ENCODE peak calls at places on chromosome 17, in five cellular contexts. B is OCI-LY7; W is cardiac muscle cell; R is mammary epithelial cell; Y is CD4-positive, CD25-positive, alpha-beta regulatory T cell. V is an unnamed sample.

GRCh38 chr17:63275318-63275967 is 170.7 kb downstream of the CYB561 start:
- DNase-seq in B (no peak), W (peak; percentile 96), R (peak; percentile 97), Y (no peak), V (no peak)

GRCh38 chr17:68200689-68201424 is 47.0 kb upstream of the AMZ2 start:
- DNase-seq in B (peak; percentile 87), W (peak; percentile 73), R (peak; percentile 50), Y (peak; percentile 63), V (peak; percentile 72)

GRCh38 chr17:1577657-1578428 is 15.3 kb upstream of the PITPNA start:
- DNase-seq in B (no peak), W (no peak), R (no peak), Y (no peak), V (no peak)

GRCh38 chr17:16013943-16014407 is 14.4 kb downstream of the TTC19 start:
- DNase-seq in B (no peak), W (peak; percentile 85), R (peak; percentile 70), Y (no peak), V (no peak)

GRCh38 chr17:50550661-50551432 is 3.9 kb downstream of the SPATA20 start:
- DNase-seq in B (peak; percentile 44), W (peak; percentile 94), R (no peak), Y (no peak), V (no peak)

GRCh38 chr17:77907497-77908120 is 50.9 kb upstream of the TNRC6C start:
- DNase-seq in B (no peak), W (no peak), R (no peak), Y (no peak), V (no peak)

GRCh38 chr17:50830298-50830697 is 5.1 kb upstream of the WFIKKN2 start:
- DNase-seq in B (no peak), W (peak; percentile 28), R (no peak), Y (no peak), V (no peak)

GRCh38 chr17:13160790-13161189 is 143.0 kb upstream of the ELAC2 start:
- DNase-seq in B (no peak), W (no peak), R (no peak), Y (no peak), V (no peak)

GRCh38 chr17:35160354-35161201 is 13.0 kb downstream of the UNC45B start:
- DNase-seq in B (no peak), W (no peak), R (no peak), Y (no peak), V (peak; percentile 68)

GRCh38 chr17:1561420-1562177 is 993 bp downstream of the PITPNA start:
- DNase-seq in B (peak; percentile 51), W (peak; percentile 29), R (peak; percentile 23), Y (peak; percentile 11), V (no peak)

GRCh38 chr17:8001976-8002645 is at the start of gene GUCY2D:
- DNase-seq in B (no peak), W (no peak), R (no peak), Y (no peak), V (no peak)

GRCh38 chr17:69055334-69055733 is 5.4 kb downstream of the ABCA9 start:
- DNase-seq in B (no peak), W (no peak), R (no peak), Y (no peak), V (no peak)

GRCh38 chr17:32536736-32537646 is 50.2 kb downstream of the CDK5R1 start:
- DNase-seq in B (no peak), W (peak; percentile 87), R (no peak), Y (no peak), V (no peak)

GRCh38 chr17:68462381-68463210 is 5.3 kb upstream of the WIPI1 start:
- DNase-seq in B (peak; percentile 97), W (peak; percentile 86), R (peak; percentile 82), Y (peak; percentile 59), V (peak; percentile 77)

GRCh38 chr17:73696251-73696650 is 52.0 kb upstream of the SDK2 start:
- DNase-seq in B (no peak), W (no peak), R (no peak), Y (no peak), V (no peak)

GRCh38 chr17:31584436-31585279 is 193.2 kb downstream of the RAB11FIP4 start:
- DNase-seq in B (no peak), W (no peak), R (no peak), Y (no peak), V (no peak)

GRCh38 chr17:48139948-48140347 is 32.4 kb downstream of the SNX11 start:
- DNase-seq in B (no peak), W (peak; percentile 7), R (no peak), Y (no peak), V (no peak)

GRCh38 chr17:19371259-19372003 is 6.9 kb upstream of the MAPK7 start:
- DNase-seq in B (no peak), W (no peak), R (no peak), Y (no peak), V (no peak)

GRCh38 chr17:21493993-21494392 is 117.8 kb downstream of the KCNJ12 start:
- DNase-seq in B (no peak), W (no peak), R (no peak), Y (no peak), V (no peak)

GRCh38 chr17:29572691-29573557 is 4.4 kb downstream of the TP53I13 start:
- DNase-seq in B (peak; percentile 60), W (peak; percentile 80), R (no peak), Y (no peak), V (no peak)

GRCh38 chr17:66667491-66668030 is 167.4 kb upstream of the CACNG5 start:
- DNase-seq in B (no peak), W (no peak), R (no peak), Y (peak; percentile 14), V (peak; percentile 74)

GRCh38 chr17:30969989-30970680 is 704 bp upstream of the RNF135 start:
- DNase-seq in B (no peak), W (peak; percentile 23), R (peak; percentile 67), Y (no peak), V (no peak)

GRCh38 chr17:50866261-50866949 is at the start of gene TOB1:
- DNase-seq in B (peak; percentile 95), W (peak; percentile 99), R (peak; percentile 98), Y (peak; percentile 95), V (peak; percentile 94)

GRCh38 chr17:38705523-38705802 is 390 bp downstream of the MLLT6 start:
- DNase-seq in B (peak; percentile 46), W (no peak), R (no peak), Y (no peak), V (no peak)

GRCh38 chr17:41849251-41849990 is 11.8 kb downstream of the KLHL10 start:
- DNase-seq in B (no peak), W (no peak), R (no peak), Y (no peak), V (no peak)

GRCh38 chr17:1512351-1512750 is 4.1 kb downstream of the INPP5K start:
- DNase-seq in B (no peak), W (no peak), R (peak; percentile 44), Y (no peak), V (no peak)

GRCh38 chr17:10295728-10296343 is 77.0 kb downstream of the MYH13 start:
- DNase-seq in B (peak; percentile 33), W (peak; percentile 85), R (peak; percentile 2), Y (no peak), V (no peak)

GRCh38 chr17:28427372-28427771 is 21.4 kb upstream of the SLC46A1 start:
- DNase-seq in B (no peak), W (no peak), R (no peak), Y (no peak), V (no peak)

GRCh38 chr17:69433093-69433492 is 18.6 kb downstream of the MAP2K6 start:
- DNase-seq in B (no peak), W (no peak), R (no peak), Y (no peak), V (no peak)

GRCh38 chr17:6536566-6537065 is 19.7 kb downstream of the PITPNM3 start:
- DNase-seq in B (no peak), W (no peak), R (no peak), Y (no peak), V (no peak)
- H3K27ac ChIP-seq in B (no peak overlapping the region), W (no peak overlapping the region), R (no peak overlapping the region), Y (no peak overlapping the region), V (no peak overlapping the region)

GRCh38 chr17:59160203-59161025 is 4.9 kb downstream of the PRR11 start:
- DNase-seq in B (no peak), W (no peak), R (no peak), Y (no peak), V (no peak)
- H3K4me3 ChIP-seq in B (peak overlapping the region; percentile 94), W (no peak overlapping the region), R (no peak overlapping the region), Y (peak overlapping the region; percentile 77), V (peak overlapping the region; percentile 38)

DNA sequence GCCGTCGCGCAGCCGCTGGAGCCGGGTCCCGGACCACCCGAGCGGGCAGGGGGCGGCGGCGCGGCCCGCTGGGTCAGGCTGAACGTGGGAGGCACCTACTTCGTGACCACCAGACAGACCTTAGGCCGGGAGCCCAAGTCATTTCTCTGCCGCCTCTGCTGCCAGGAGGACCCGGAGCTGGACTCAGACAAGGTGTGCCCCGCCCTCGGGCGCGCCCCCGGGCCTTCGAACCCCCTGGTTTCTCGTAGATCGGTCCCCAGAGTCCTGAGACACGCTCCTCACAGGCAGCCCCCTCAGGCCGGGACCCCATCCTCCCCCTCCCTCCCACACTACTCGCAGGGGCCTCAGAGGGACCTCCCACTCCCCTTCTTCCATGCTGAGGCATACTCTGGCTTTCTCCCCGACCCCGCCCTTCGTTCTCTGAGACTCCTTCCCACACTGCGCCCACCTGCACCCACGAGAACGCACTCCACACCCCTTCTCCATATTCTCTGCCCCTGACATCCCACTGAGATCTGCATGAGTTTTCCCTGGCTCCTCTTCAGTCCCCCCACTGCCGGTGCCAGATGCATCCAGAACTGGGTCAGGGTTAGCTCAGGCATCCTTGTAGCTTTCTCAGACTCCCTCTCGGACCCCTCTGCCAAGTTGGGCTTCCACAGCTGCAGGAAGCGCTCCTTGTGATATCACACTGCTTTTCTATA is 523 bp downstream of the KCTD2 start:
- DNase-seq in B (peak; percentile 47), W (peak; percentile 21), R (no peak), Y (no peak), V (no peak)
- H3K27ac ChIP-seq in B (no peak overlapping the region), W (peak overlapping the region; percentile 67), R (peak overlapping the region; percentile 47), Y (peak overlapping the region; percentile 49), V (peak overlapping the region; percentile 53)

DNA sequence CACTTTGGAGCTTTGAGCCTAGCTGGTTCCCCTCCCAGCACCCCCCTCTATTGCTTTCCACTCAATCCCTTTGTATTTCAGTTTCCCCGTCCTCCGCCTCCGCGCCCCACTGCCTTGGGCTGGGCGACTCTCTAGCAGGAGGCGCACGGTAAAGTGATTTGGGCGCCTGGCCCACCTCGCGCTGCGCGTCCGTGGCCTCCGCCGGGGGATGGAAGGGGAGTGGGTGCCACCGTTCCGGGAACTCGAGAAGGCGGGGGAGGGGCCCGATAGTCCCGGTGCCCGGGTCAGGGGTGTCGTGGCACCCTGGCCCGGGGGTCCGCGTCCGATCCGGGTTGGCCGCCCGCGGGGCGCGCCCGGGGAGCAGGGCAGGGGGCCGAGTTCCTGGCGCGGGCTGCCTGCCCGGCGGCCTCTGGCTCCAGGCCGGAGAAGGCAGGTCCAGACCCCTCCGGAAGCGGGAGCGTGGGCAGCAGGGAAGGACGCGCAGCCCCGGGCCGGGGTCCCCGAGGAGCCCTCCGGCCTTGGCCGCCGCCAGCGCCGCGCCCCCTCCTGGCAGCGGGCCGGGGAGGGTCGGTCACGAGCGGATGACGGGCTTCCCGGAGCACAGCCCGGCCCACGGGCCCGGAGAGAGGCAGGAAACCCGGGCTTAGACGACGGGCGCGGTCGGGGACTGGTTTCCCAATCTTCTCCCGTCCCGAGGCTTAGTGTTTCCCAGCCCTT is 15.8 kb downstream of the MEOX1 start:
- DNase-seq in B (no peak), W (peak; percentile 81), R (no peak), Y (no peak), V (no peak)
- H3K4me3 ChIP-seq in B (no peak overlapping the region), W (no peak overlapping the region), R (peak overlapping the region; percentile 35), Y (peak overlapping the region; percentile 26), V (no peak overlapping the region)